ENCODE peak calls at places on chromosome 1, in seven cellular contexts. N, S, C, X, R, K and Y are unnamed samples.
A peak's percentile ranks its signal among the peaks of the same experiment; 100 is the strongest.

GRCh38 chr1:12565094-12565965 is 52.7 kb downstream of the DHRS3 start:
- DNase-seq in N (no peak), S (peak; percentile 46), C (peak; percentile 5), X (no peak), R (no peak), K (no peak), Y (no peak)

GRCh38 chr1:57131701-57132394 is 166.0 kb upstream of the C8B start:
- DNase-seq in N (no peak), S (no peak), C (no peak), X (no peak), R (no peak), K (no peak), Y (no peak)

GRCh38 chr1:54289939-54290233 is 89.9 kb downstream of the MRPL37 start:
- DNase-seq in N (no peak), S (no peak), C (no peak), X (no peak), R (no peak), K (no peak), Y (no peak)

GRCh38 chr1:57124768-57125446 is 159.1 kb upstream of the C8B start:
- DNase-seq in N (no peak), S (no peak), C (no peak), X (no peak), R (no peak), K (no peak), Y (no peak)

GRCh38 chr1:179490611-179491010 is 85.1 kb downstream of the NPHS2 start:
- DNase-seq in N (no peak), S (no peak), C (no peak), X (no peak), R (no peak), K (no peak), Y (no peak)

GRCh38 chr1:221783936-221784335 is 42.0 kb upstream of the DUSP10 start:
- DNase-seq in N (no peak), S (no peak), C (no peak), X (no peak), R (no peak), K (no peak), Y (no peak)

GRCh38 chr1:96703186-96703585 is 18.4 kb upstream of the PTBP2 start:
- DNase-seq in N (no peak), S (no peak), C (no peak), X (peak; percentile 6), R (no peak), K (no peak), Y (no peak)

GRCh38 chr1:151972533-151973270 is 21.0 kb downstream of the S100A10 start:
- DNase-seq in N (no peak), S (no peak), C (no peak), X (peak; percentile 84), R (no peak), K (no peak), Y (no peak)

GRCh38 chr1:233909195-233909594 is 4.7 kb downstream of the SLC35F3 start:
- DNase-seq in N (no peak), S (no peak), C (no peak), X (no peak), R (no peak), K (no peak), Y (no peak)